ENCODE peak calls at places on chromosomes 13 and 19, in ten cellular contexts. X, Y, H, N, U, V, C, R, M and T are unnamed samples. For H3K27me3 and H3K36me3, the result is how much of the 10 kb centered on the place peaks cover.

GRCh38 chr19:7641288-7642276 is 4.7 kb downstream of the STXBP2 start:
- DNase-seq in N (no peak), V (no peak), X (no peak), M (no peak), H (no peak), Y (no peak), U (no peak), R (no peak), C (no peak), T (no peak)

GRCh38 chr19:10074153-10074552 is 12.0 kb upstream of the SHFL start:
- DNase-seq in R (peak), C (no peak), V (peak), M (no peak), X (peak), Y (peak), U (no peak), N (no peak), H (peak), T (no peak)

GRCh38 chr13:41652735-41653361 is 195.5 kb downstream of the RGCC start:
- DNase-seq in C (no peak), H (peak), V (no peak), M (no peak), R (peak), Y (peak), N (peak), X (peak), U (no peak), T (no peak)

GRCh38 chr19:7869910-7870511 is 4.2 kb downstream of the PRR36 start:
- DNase-seq in N (peak), M (peak), H (peak), X (peak), V (peak), R (peak), C (no peak), U (peak), Y (no peak), T (peak)

GRCh38 chr13:62627226-62627625 is 1211.6 kb upstream of the PCDH20 start:
- DNase-seq in M (no peak), R (no peak), X (no peak), V (no peak), C (no peak), U (no peak), Y (no peak), N (no peak), H (no peak), T (no peak)

GRCh38 chr13:50761406-50761805 is 82.1 kb downstream of the DLEU7 start:
- DNase-seq in U (no peak), X (no peak), R (no peak), Y (no peak), V (no peak), N (no peak), C (no peak), H (no peak), M (no peak), T (no peak)

GRCh38 chr13:45705145-45705695 is 3.1 kb downstream of the CBY2 start:
- DNase-seq in X (no peak), R (no peak), Y (no peak), V (no peak), C (no peak), H (no peak), N (no peak), U (no peak), M (no peak), T (no peak)

GRCh38 chr13:98978280-98978679 is 416 bp upstream of the DOCK9 start:
- DNase-seq in C (peak), N (no peak), Y (peak), M (no peak), H (peak), V (no peak), X (no peak), U (no peak), R (no peak), T (no peak)

GRCh38 chr19:34096020-34096915 is 76.0 kb upstream of the LSM14A start:
- DNase-seq in X (peak), V (no peak), H (peak), Y (peak), R (peak), C (peak), U (no peak), N (peak), M (no peak), T (peak)

GRCh38 chr13:53112522-53112921 is 83.9 kb downstream of the OLFM4 start:
- DNase-seq in H (no peak), R (no peak), C (no peak), M (no peak), X (no peak), N (no peak), U (no peak), V (no peak), Y (no peak), T (no peak)

DNA sequence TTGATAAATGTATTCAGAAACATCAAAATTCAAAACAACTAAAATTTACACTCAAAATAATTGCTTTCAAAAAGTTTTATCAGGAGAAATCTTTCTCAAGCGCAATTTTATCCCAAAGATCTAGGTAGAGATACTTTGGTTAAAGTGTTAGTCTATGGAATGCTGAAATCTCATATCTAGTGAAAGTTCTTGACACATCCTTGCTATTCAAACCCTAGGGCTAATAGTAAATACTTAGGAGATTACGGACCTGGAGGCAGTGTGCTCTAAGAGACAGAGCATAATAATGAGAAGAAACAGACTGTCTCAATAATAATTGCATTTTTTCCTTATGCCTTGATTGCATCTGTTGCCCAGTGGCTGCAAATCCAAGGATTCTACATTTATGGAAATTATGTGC is 330.8 kb downstream of the DACH1 start:
- DNase-seq in N (no peak), X (no peak), H (no peak), V (no peak), Y (no peak), U (no peak), C (no peak), R (no peak), M (no peak), T (no peak)
- H3K27me3 ChIP-seq in N (under half), X (under half), H (under half), V (under half), Y (under half), U (under half), C (under half), R (under half), M (under half), T (under half)

DNA sequence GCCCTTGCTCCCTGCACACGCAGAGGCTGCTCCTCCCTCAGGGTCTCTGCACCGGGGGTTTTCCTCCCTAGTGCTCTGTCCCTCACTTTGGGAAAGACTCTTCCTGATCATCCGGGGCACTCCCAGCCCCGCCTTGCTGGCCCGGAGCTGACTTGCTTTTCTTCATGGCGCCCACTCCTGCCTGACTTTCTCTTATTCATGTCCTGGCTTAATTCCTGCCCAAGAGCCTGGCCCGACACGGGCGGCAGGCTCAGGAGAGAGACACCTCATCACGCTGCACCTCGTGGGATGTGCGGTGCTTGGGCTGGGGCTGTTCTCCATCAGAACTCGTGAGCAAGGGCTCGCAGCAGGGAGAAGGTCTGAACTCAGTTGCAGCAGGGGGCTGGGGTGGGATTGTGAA is 11.8 kb upstream of the PLA2G4C start:
- DNase-seq in X (no peak), Y (no peak), H (no peak), M (no peak), N (no peak), U (no peak), C (no peak), V (no peak), R (no peak), T (no peak)
- H3K36me3 ChIP-seq in X (half or more), Y (under half), H (under half), M (under half), N (under half), U (under half), C (under half), V (under half), R (under half), T (under half)

GRCh38 chr19:438416-438958 is 22.3 kb downstream of the SHC2 start:
- DNase-seq in C (no peak), H (no peak), X (no peak), R (no peak), Y (no peak), M (peak), U (no peak), V (no peak), N (no peak), T (no peak)
- H3K27me3 ChIP-seq in C (under half), H (under half), X (under half), R (under half), Y (under half), M (under half), U (under half), V (under half), N (under half), T (under half)

GRCh38 chr13:63684822-63685221 is 2269.2 kb upstream of the PCDH20 start:
- DNase-seq in Y (no peak), R (no peak), U (no peak), N (no peak), X (no peak), C (no peak), M (no peak), V (no peak), H (no peak), T (no peak)
- H3K36me3 ChIP-seq in Y (under half), R (under half), U (under half), N (under half), X (under half), C (under half), M (under half), V (under half), H (under half), T (under half)

DNA sequence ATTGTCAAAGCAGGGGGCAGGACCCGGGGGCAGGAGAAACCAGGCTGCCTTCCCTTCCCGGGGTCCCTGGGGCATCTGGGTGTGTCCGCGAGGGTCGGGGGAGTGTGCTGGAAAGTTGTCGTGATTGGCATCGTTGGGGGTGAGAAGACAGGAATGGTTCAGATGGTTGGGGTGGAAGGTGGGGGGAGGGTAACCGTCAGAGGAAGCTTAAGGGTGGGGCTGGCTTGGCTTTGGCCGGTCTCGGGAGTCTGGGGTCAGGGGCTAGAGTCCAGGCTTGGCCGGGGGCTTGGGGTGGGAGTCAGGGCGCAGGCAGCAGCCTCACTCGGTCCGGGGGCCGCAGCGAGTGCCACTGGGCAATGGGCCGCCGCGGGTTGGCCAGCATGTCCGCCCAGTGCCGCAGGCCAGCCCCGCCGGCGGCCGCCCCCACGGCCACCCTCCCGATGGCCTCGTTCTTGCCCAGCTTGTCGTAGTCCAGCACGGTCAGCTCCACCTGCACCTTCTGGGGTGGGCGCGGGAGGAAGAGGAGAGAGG is 6.8 kb upstream of the DNAAF3 start:
- DNase-seq in U (no peak), R (no peak), M (no peak), C (no peak), V (no peak), N (no peak), H (no peak), Y (no peak), X (no peak), T (no peak)
- H3K27me3 ChIP-seq in U (half or more), R (under half), M (under half), C (under half), V (under half), N (half or more), H (under half), Y (half or more), X (under half), T (under half)

DNA sequence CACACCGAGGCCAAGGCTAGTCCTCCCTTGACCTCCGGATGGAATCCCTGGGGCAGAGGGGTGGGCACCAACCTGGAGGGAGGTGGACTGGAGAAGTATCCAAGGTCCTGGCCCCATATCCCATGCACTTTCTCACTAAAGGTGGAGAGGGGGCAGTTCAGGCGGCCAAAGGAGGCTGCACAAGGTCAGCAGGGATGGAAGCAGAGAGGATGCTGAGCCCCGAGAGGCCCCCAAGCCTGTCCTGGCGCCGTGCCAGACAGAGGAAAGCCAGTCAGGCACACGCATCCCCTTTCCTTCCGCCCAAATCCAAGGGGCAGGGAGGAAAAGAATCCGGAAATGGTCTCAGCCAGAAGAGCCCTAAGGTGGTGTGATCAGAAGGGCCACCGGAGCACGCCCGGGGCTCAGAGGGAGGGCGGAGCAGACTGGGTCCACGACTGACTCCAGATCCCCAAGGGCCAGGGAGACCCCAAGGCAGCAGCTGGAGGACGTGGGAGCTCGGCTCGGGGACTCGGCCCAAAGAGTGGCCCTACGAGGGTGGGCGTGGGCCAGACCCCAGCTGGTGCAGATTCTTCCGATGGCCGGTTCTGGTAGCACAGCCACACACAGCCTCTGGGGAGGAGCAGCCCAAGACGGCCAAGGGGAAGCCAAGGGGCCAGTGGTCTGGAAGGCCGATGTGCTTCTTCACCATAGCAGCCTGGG is 60.0 kb downstream of the MLLT1 start:
- DNase-seq in X (no peak), M (peak), R (no peak), Y (peak), C (no peak), V (no peak), U (no peak), H (no peak), N (no peak), T (no peak)
- H3K36me3 ChIP-seq in X (half or more), M (under half), R (under half), Y (under half), C (under half), V (under half), U (under half), H (under half), N (under half), T (under half)

GRCh38 chr19:41501854-41502253 is 58.9 kb downstream of the ERICH4 start:
- DNase-seq in R (no peak), Y (no peak), V (no peak), H (no peak), X (no peak), U (no peak), C (no peak), N (no peak), M (no peak), T (no peak)
- H3K27me3 ChIP-seq in R (under half), Y (under half), V (under half), H (under half), X (under half), U (under half), C (under half), N (under half), M (under half), T (under half)

GRCh38 chr19:1364070-1364719 is 19.5 kb upstream of the NDUFS7 start:
- DNase-seq in Y (peak), C (no peak), U (no peak), M (no peak), N (no peak), X (peak), R (no peak), H (no peak), V (no peak), T (no peak)
- H3K36me3 ChIP-seq in Y (under half), C (under half), U (half or more), M (under half), N (half or more), X (half or more), R (under half), H (half or more), V (under half), T (under half)

GRCh38 chr19:40221858-40222619 is 3.9 kb upstream of the TTC9B start:
- DNase-seq in V (peak), M (peak), U (peak), X (peak), H (peak), N (peak), Y (peak), R (peak), C (peak), T (peak)

GRCh38 chr19:40217921-40218890 is at the start of gene TTC9B:
- DNase-seq in N (no peak), U (no peak), V (no peak), Y (no peak), R (no peak), H (no peak), C (no peak), X (peak), M (no peak), T (no peak)

GRCh38 chr19:40219721-40220276 is 1.6 kb upstream of the TTC9B start:
- DNase-seq in R (no peak), M (no peak), N (no peak), H (peak), C (peak), U (no peak), Y (peak), V (no peak), X (no peak), T (no peak)

GRCh38 chr19:40223135-40223822 is 3.2 kb downstream of the CCNP start:
- DNase-seq in R (no peak), N (no peak), H (no peak), V (peak), M (no peak), C (no peak), U (no peak), X (peak), Y (no peak), T (no peak)

GRCh38 chr19:40220674-40221073 is 2.5 kb upstream of the TTC9B start:
- DNase-seq in Y (no peak), V (no peak), M (no peak), N (no peak), U (no peak), C (no peak), R (no peak), X (no peak), H (no peak), T (no peak)
- H3K27me3 ChIP-seq in Y (half or more), V (under half), M (under half), N (half or more), U (half or more), C (under half), R (under half), X (under half), H (under half), T (under half)

GRCh38 chr19:49927526-49928264 is 1.3 kb upstream of the ATF5 start:
- DNase-seq in X (no peak), V (no peak), R (no peak), H (no peak), M (no peak), Y (no peak), N (no peak), U (no peak), C (no peak), T (no peak)
- H3K36me3 ChIP-seq in X (under half), V (under half), R (under half), H (under half), M (under half), Y (under half), N (half or more), U (under half), C (under half), T (under half)